ENCODE peak calls at places on chromosome 6, in seven cellular contexts. M is A549, E is heart right ventricle, S is heart left ventricle, D is stomach, W is OCI-LY7, C is K562. A is an unnamed sample.

GRCh38 chr6:28269492-28269891 is 2.5 kb downstream of the ZSCAN26 start:
- DNase-seq in M (peak; percentile 43), E (no peak), S (no peak), D (no peak), W (no peak), C (peak; percentile 56), A (no peak)

GRCh38 chr6:145749632-145750031 is 14.3 kb upstream of the EPM2A start:
- DNase-seq in M (peak; percentile 49), E (no peak), S (no peak), D (no peak), W (no peak), C (peak; percentile 68), A (no peak)

GRCh38 chr6:157223021-157223430 is 100.3 kb downstream of the TMEM242 start:
- DNase-seq in M (no peak), E (no peak), S (no peak), D (no peak), W (peak; percentile 62), C (no peak), A (no peak)

GRCh38 chr6:16739329-16739801 is 21.9 kb downstream of the ATXN1 start:
- DNase-seq in M (no peak), E (no peak), S (no peak), D (no peak), W (no peak), C (no peak), A (no peak)

GRCh38 chr6:135012764-135013163 is 41.9 kb downstream of the HBS1L start:
- DNase-seq in M (no peak), E (no peak), S (no peak), D (no peak), W (no peak), C (no peak), A (no peak)

GRCh38 chr6:43817192-43817591 is 47.2 kb downstream of the VEGFA start:
- DNase-seq in M (peak; percentile 62), E (peak; percentile 52), S (peak; percentile 75), D (peak; percentile 57), W (peak; percentile 42), C (peak; percentile 81), A (peak; percentile 71)

GRCh38 chr6:12265795-12266194 is 24.4 kb upstream of the EDN1 start:
- DNase-seq in M (no peak), E (no peak), S (no peak), D (no peak), W (no peak), C (no peak), A (no peak)

GRCh38 chr6:17281100-17281496 is at the start of gene RBM24:
- DNase-seq in M (peak; percentile 82), E (peak; percentile 55), S (peak; percentile 50), D (peak; percentile 61), W (no peak), C (no peak), A (peak; percentile 79)

GRCh38 chr6:37187321-37188022 is 17.5 kb downstream of the PIM1 start:
- DNase-seq in M (no peak), E (no peak), S (no peak), D (no peak), W (no peak), C (peak; percentile 70), A (no peak)

GRCh38 chr6:142958343-142958742 is 13.4 kb upstream of the HIVEP2 start:
- DNase-seq in M (no peak), E (no peak), S (peak; percentile 38), D (no peak), W (no peak), C (no peak), A (no peak)

GRCh38 chr6:30556964-30557682 is at the start of gene PRR3:
- DNase-seq in M (peak; percentile 93), E (peak; percentile 81), S (peak; percentile 87), D (peak; percentile 74), W (peak; percentile 90), C (peak; percentile 92), A (peak; percentile 89)

GRCh38 chr6:10487668-10488327 is 33.4 kb upstream of the GCNT2 start:
- DNase-seq in M (no peak), E (no peak), S (no peak), D (no peak), W (no peak), C (no peak), A (no peak)

GRCh38 chr6:15441215-15441868 is 195.5 kb downstream of the JARID2 start:
- DNase-seq in M (peak; percentile 40), E (no peak), S (peak; percentile 42), D (no peak), W (peak; percentile 59), C (peak; percentile 77), A (no peak)

GRCh38 chr6:159929819-159930218 is 39.0 kb downstream of the MAS1 start:
- DNase-seq in M (no peak), E (no peak), S (peak; percentile 36), D (peak; percentile 43), W (no peak), C (peak; percentile 27), A (no peak)

GRCh38 chr6:39746795-39747194 is 21.6 kb upstream of the KIF6 start:
- DNase-seq in M (no peak), E (no peak), S (no peak), D (no peak), W (no peak), C (no peak), A (no peak)

GRCh38 chr6:150767585-150768164 is 97.8 kb upstream of the MTHFD1L start:
- DNase-seq in M (no peak), E (no peak), S (no peak), D (no peak), W (no peak), C (no peak), A (no peak)

GRCh38 chr6:32148722-32149576 is 2.8 kb downstream of the PRRT1 start:
- DNase-seq in M (no peak), E (peak; percentile 64), S (peak; percentile 63), D (peak; percentile 86), W (no peak), C (peak; percentile 53), A (peak; percentile 74)

GRCh38 chr6:99841297-99841696 is 152.7 kb downstream of the MCHR2 start:
- DNase-seq in M (no peak), E (no peak), S (no peak), D (no peak), W (no peak), C (no peak), A (no peak)

GRCh38 chr6:31114540-31114876 is at the start of gene PSORS1C1:
- DNase-seq in M (peak; percentile 81), E (peak; percentile 76), S (peak; percentile 94), D (peak; percentile 83), W (no peak), C (no peak), A (peak; percentile 69)

GRCh38 chr6:137699036-137699683 is 167.9 kb upstream of the TNFAIP3 start:
- DNase-seq in M (no peak), E (no peak), S (no peak), D (no peak), W (no peak), C (no peak), A (no peak)

GRCh38 chr6:46465294-46466165 is 25.7 kb downstream of the RCAN2 start:
- DNase-seq in M (no peak), E (no peak), S (no peak), D (no peak), W (no peak), C (no peak), A (no peak)

GRCh38 chr6:62746968-62747367 is 460.9 kb upstream of the KHDRBS2 start:
- DNase-seq in M (no peak), E (no peak), S (no peak), D (no peak), W (no peak), C (no peak), A (no peak)

GRCh38 chr6:84568971-84569370 is 195.4 kb downstream of the TBX18 start:
- DNase-seq in M (peak; percentile 48), E (no peak), S (no peak), D (no peak), W (no peak), C (no peak), A (no peak)

GRCh38 chr6:87498048-87498447 is 25.3 kb downstream of the SLC35A1 start:
- DNase-seq in M (no peak), E (no peak), S (no peak), D (no peak), W (no peak), C (no peak), A (no peak)

GRCh38 chr6:117829594-117830319 is 77.3 kb upstream of the SLC35F1 start:
- DNase-seq in M (peak; percentile 45), E (no peak), S (no peak), D (no peak), W (no peak), C (peak; percentile 19), A (no peak)
- H3K4me3 ChIP-seq in M (peak overlapping the region; percentile 54), E (no peak overlapping the region), S (no peak overlapping the region), D (no peak overlapping the region), W (no peak overlapping the region), C (no peak overlapping the region), A (no peak overlapping the region)

GRCh38 chr6:168326294-168327261 is 7.0 kb upstream of the DACT2 start:
- DNase-seq in M (peak; percentile 16), E (no peak), S (no peak), D (no peak), W (no peak), C (no peak), A (no peak)
- H3K4me1 ChIP-seq in M (peaks cover 4% of the 10 kb centered on the region), E (no peaks in the 10 kb centered on the region), S (no peaks in the 10 kb centered on the region), D (no peaks in the 10 kb centered on the region), W (no peaks in the 10 kb centered on the region), C (no peaks in the 10 kb centered on the region), A (no peaks in the 10 kb centered on the region)

DNA sequence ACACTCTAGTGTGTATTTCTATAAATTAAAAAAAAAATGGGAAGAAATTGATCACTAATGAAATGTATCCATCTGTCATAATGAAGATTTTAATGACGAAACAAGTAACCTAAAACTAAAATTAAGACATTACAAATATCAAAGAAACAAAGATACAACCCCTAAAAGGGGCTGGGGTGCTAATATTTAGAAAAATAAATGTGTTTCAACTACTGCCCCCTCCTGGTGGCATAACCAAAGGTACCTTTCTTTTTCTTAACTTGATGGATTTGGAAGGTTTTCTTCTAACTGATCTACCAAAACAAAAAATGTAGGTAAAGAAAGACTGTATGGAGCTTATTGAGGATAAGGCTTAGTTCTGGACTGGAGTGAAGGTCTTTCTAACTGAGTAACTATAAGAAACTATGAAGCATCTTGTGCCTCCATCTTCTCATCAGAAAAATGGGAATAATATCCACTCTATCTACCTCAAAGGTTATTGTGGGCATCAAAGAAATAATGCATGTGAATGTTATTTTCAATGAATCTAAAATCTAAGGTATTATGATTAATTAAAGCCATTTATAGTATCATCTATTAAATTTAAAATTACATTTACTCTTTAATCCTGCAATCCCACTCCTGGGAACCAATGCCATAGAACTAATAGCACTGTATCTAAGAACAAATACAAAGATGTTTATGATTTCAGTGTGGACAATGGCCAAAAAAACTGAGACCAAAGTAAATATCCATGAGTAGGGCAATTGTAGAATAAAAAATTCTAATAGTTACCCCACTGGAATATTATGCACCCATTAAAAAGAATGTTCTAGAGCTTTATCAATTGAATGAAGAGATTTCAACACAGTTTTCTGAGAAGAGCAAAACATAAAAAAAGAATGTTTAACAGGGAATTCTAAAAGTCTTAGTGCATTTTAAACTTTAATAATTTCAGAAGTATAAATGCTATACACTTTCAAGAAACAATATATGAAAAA is 117.2 kb downstream of the BACH2 start:
- DNase-seq in M (no peak), E (no peak), S (no peak), D (no peak), W (no peak), C (no peak), A (peak; percentile 40)
- TF ChIP-seq CTCF in M (peak; percentile 12), E (peak; percentile 53), S (peak; percentile 43), D (peak; percentile 20), W (peak; percentile 83), C (peak; percentile 38), A (no peak)

DNA sequence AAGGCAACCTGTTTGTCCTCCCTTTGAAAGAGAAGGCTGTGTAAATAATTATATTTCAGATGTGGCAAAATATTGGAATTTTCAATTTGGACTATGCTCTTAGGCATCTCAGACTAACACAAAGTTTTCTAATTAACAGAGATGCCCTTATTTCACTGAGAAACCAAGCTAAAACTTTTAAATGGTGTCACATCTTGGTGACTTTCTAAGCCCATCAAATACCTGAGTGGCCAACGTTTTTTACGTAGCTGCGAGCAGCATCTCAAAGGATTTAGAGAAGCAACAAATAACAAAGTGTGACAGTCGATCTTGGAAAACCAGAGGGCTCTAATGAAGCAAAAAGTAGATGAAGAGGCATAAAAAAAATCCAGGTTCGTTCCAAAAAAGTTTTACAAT is 3.4 kb upstream of the HEY2 start:
- DNase-seq in M (no peak), E (no peak), S (no peak), D (no peak), W (no peak), C (no peak), A (no peak)
- H3K4me3 ChIP-seq in M (no peak overlapping the region), E (peak overlapping the region; percentile 74), S (peak overlapping the region; percentile 73), D (no peak overlapping the region), W (no peak overlapping the region), C (no peak overlapping the region), A (no peak overlapping the region)